ENCODE peak calls at places on chromosome 7, in ten cellular contexts. N is astrocyte of the spinal cord; O is CD8-positive, alpha-beta T cell; R is lower leg skin; H is adipocyte; F is foreskin fibroblast; K is breast epithelium; Q is hepatocyte; C is left ventricle myocardium inferior; A is IMR-90. Z is an unnamed sample.

GRCh38 chr7:107327986-107328569 is 141.8 kb upstream of the GPR22 start:
- DNase-seq in Q (no peak), K (no peak), H (peak; percentile 81), N (peak; percentile 4), A (peak; percentile 51), O (no peak), F (peak; percentile 35), R (no peak), C (no peak), Z (no peak)

GRCh38 chr7:135650831-135651573 is 11.3 kb upstream of the STMP1 start:
- DNase-seq in K (no peak), H (peak; percentile 32), O (no peak), C (no peak), F (peak; percentile 83), Q (peak; percentile 14), N (peak; percentile 53), A (peak; percentile 67), R (peak; percentile 33), Z (no peak)

GRCh38 chr7:149882264-149883048 is 8.7 kb downstream of the ATP6V0E2 start:
- DNase-seq in F (no peak), N (no peak), Q (peak; percentile 3), O (no peak), C (no peak), H (no peak), A (no peak), K (peak; percentile 81), R (no peak), Z (no peak)

GRCh38 chr7:111561659-111561908 is 708 bp downstream of the IMMP2L start:
- DNase-seq in F (peak; percentile 2), N (no peak), H (no peak), Q (peak; percentile 10), A (no peak), R (peak; percentile 16), C (no peak), K (no peak), O (no peak), Z (no peak)

GRCh38 chr7:137402535-137403258 is 59.2 kb upstream of the PTN start:
- DNase-seq in K (no peak), O (no peak), C (no peak), N (no peak), H (no peak), F (no peak), A (no peak), Q (no peak), R (no peak), Z (no peak)

GRCh38 chr7:132461043-132461592 is 115.2 kb downstream of the PLXNA4 start:
- DNase-seq in A (no peak), O (no peak), Q (no peak), C (no peak), K (no peak), R (no peak), H (no peak), N (no peak), F (no peak), Z (no peak)

GRCh38 chr7:141322355-141322754 is 228.9 kb upstream of the AGK start:
- DNase-seq in Q (no peak), O (no peak), K (no peak), A (no peak), N (no peak), C (no peak), R (no peak), F (no peak), H (no peak), Z (no peak)

GRCh38 chr7:108014747-108015682 is 12.1 kb upstream of the LAMB1 start:
- DNase-seq in N (peak; percentile 79), K (no peak), F (peak; percentile 63), H (peak; percentile 56), R (no peak), A (peak; percentile 90), C (no peak), O (no peak), Q (peak; percentile 40), Z (no peak)

GRCh38 chr7:152850420-152850819 is 90.9 kb downstream of the ACTR3B start:
- DNase-seq in H (no peak), C (no peak), Q (no peak), N (no peak), A (no peak), O (no peak), R (no peak), K (no peak), F (no peak), Z (no peak)

GRCh38 chr7:85733163-85733915 is 546.5 kb upstream of the SEMA3D start:
- DNase-seq in K (no peak), C (no peak), A (peak; percentile 1), H (peak; percentile 14), O (no peak), Q (no peak), R (no peak), F (no peak), N (peak; percentile 13), Z (no peak)

GRCh38 chr7:92837214-92837749 is 909 bp upstream of the CDK6 start:
- DNase-seq in Q (no peak), O (no peak), C (no peak), H (no peak), F (no peak), R (no peak), K (no peak), N (peak; percentile 48), A (peak; percentile 35), Z (no peak)

GRCh38 chr7:100865971-100866720 is 1.0 kb upstream of the TRIP6 start:
- DNase-seq in F (peak; percentile 78), N (peak; percentile 50), A (no peak), Q (no peak), O (peak; percentile 71), H (no peak), R (peak; percentile 81), C (peak; percentile 81), K (peak; percentile 74), Z (no peak)

GRCh38 chr7:157276731-157277562 is 59.9 kb upstream of the DNAJB6 start:
- DNase-seq in F (no peak), N (peak; percentile 28), C (no peak), A (peak; percentile 51), R (no peak), Q (no peak), H (no peak), K (no peak), O (no peak), Z (no peak)

GRCh38 chr7:157279679-157279972 is 57.2 kb upstream of the DNAJB6 start:
- DNase-seq in F (no peak), H (no peak), Q (no peak), A (no peak), C (no peak), N (no peak), O (no peak), K (no peak), R (no peak), Z (no peak)

GRCh38 chr7:157278167-157278790 is 58.5 kb upstream of the DNAJB6 start:
- DNase-seq in C (no peak), H (no peak), K (no peak), A (no peak), O (no peak), N (no peak), R (no peak), F (no peak), Q (no peak), Z (no peak)

GRCh38 chr7:157279973-157280841 is 56.6 kb upstream of the DNAJB6 start:
- DNase-seq in K (no peak), A (no peak), R (no peak), F (no peak), O (no peak), N (no peak), Q (no peak), C (no peak), H (no peak), Z (no peak)

DNA sequence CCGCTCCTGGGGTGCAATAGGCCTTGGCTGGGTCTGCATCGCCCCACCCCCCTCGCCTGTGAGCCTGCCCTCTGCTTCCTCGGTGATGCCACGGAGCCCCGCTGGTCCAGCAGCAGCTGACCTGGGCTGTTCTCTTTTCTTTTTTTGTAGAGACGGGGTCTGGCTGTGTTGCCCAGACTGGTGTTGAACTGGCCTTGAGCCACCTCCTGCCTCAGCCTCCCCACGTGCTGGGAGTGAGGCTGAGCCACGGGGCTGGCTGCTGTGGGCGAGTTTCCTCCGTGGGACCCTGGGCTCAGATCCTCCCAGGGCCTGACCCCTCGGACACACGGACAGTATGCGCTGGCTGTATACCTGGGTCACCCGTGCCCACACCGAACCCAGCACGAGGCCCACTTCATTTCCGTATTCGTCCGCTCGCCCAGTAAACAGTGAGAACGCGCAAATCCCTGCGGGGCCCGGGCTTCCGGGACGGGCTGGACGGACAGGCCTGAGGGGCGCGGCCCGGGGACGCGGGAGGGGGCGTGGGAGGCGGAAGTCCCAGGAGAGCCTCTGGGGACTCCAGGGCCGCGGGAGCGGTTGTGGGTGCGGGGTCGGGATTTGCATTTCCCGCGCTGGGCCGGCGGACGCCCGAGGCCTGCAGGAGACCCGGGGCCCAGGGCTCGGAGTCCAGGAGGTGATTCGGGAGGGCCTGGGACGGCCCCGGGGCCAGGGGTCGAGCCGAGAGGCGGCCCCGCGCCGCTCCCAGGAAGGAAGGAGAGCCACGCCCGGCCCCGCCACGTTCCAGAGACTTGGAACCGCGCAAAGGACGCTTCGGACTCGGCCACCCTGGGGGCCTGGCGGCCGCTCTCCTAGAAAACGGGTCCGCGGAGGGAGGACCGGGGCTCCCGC is 57.8 kb upstream of the DNAJB6 start:
- DNase-seq in F (no peak), A (no peak), H (peak; percentile 17), Q (no peak), R (no peak), K (no peak), C (peak; percentile 83), N (no peak), O (no peak), Z (no peak)
- H3K4me3 ChIP-seq in F (peak overlapping the region; percentile 36), A (no peak overlapping the region), H (peak overlapping the region; percentile 73), Q (no peak overlapping the region), R (peak overlapping the region; percentile 22), K (peak overlapping the region; percentile 86), C (peak overlapping the region; percentile 79), N (peak overlapping the region; percentile 10), O (no peak overlapping the region), Z (peak overlapping the region; percentile 24)

GRCh38 chr7:87129836-87130235 is 22.4 kb upstream of the DMTF1 start:
- DNase-seq in F (no peak), K (no peak), O (no peak), A (no peak), C (no peak), Q (no peak), H (no peak), R (no peak), N (no peak), Z (no peak)
- H3K4me3 ChIP-seq in F (no peak overlapping the region), K (no peak overlapping the region), O (no peak overlapping the region), A (no peak overlapping the region), C (no peak overlapping the region), Q (no peak overlapping the region), H (no peak overlapping the region), R (no peak overlapping the region), N (no peak overlapping the region), Z (no peak overlapping the region)

GRCh38 chr7:12770227-12770975 is 83.0 kb downstream of the ARL4A start:
- DNase-seq in Q (no peak), A (no peak), K (no peak), H (peak; percentile 14), N (no peak), C (peak; percentile 18), R (no peak), O (no peak), F (no peak), Z (no peak)
- H3K4me3 ChIP-seq in Q (no peak overlapping the region), A (no peak overlapping the region), K (no peak overlapping the region), H (peak overlapping the region; percentile 47), N (no peak overlapping the region), C (no peak overlapping the region), R (no peak overlapping the region), O (no peak overlapping the region), F (no peak overlapping the region), Z (no peak overlapping the region)

DNA sequence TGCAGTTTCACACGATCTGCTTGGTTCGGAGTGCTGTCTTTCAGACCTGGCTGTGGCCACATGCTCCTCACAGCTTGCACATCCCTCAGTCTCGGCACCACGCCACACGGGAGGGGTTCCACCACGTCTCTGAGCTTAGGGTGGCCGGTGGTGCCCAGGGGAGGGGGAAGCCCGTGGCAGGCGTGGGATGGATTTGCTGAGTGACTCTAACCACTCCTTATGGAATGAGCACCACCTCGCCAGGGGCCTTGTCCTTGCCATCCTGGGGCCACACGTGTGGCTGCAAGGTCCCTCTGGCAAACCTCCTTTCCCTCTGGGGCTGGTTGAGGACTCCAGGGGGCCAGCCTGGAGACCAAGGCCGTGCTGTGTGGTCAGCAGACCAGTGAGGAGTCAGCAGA is 29.1 kb upstream of the FAM20C start:
- DNase-seq in C (no peak), O (no peak), N (no peak), H (no peak), R (no peak), A (no peak), Q (no peak), F (no peak), K (no peak), Z (no peak)
- H3K4me3 ChIP-seq in C (no peak overlapping the region), O (no peak overlapping the region), N (no peak overlapping the region), H (no peak overlapping the region), R (no peak overlapping the region), A (no peak overlapping the region), Q (no peak overlapping the region), F (no peak overlapping the region), K (no peak overlapping the region), Z (no peak overlapping the region)